ENCODE peak calls at places on chromosome 6, in five cellular contexts. R is activated T-cell treated with anti-CD3 and anti-CD28 coated beads, Interleukin-2, amount 50 U/mL, for 72 hours; Q is endodermal cell; K is tibial artery; I is IMR-90. O is an unnamed sample.

GRCh38 chr6:22544469-22544868 is 24.9 kb upstream of the HDGFL1 start:
- DNase-seq in K (no peak), Q (no peak), R (no peak), I (no peak), O (no peak)

GRCh38 chr6:136188492-136188891 is 61.6 kb downstream of the MTFR2 start:
- DNase-seq in R (no peak), I (no peak), K (no peak), Q (no peak), O (no peak)

GRCh38 chr6:37324131-37325033 is 29.4 kb upstream of the RNF8 start:
- DNase-seq in Q (no peak), R (peak), K (no peak), I (peak), O (peak)

GRCh38 chr6:27296106-27296783 is 15.8 kb downstream of the POM121L2 start:
- DNase-seq in K (no peak), I (peak), R (no peak), Q (peak), O (peak)

GRCh38 chr6:37524025-37524647 is 24.4 kb upstream of the CCDC167 start:
- DNase-seq in R (no peak), K (no peak), I (peak), Q (no peak), O (peak)

GRCh38 chr6:108348655-108349349 is 53.9 kb downstream of the AFG1L start:
- DNase-seq in K (no peak), R (no peak), Q (no peak), I (no peak), O (no peak)

GRCh38 chr6:132673376-132674094 is 14.6 kb upstream of the TAAR1 start:
- DNase-seq in R (no peak), K (no peak), I (no peak), Q (no peak), O (no peak)

GRCh38 chr6:160462551-160463109 is 114.5 kb downstream of the SLC22A3 start:
- DNase-seq in K (no peak), R (peak), I (peak), Q (no peak), O (peak)

GRCh38 chr6:154352898-154353585 is 3.6 kb downstream of the IPCEF1 start:
- DNase-seq in R (peak), K (no peak), Q (peak), I (no peak), O (no peak)

GRCh38 chr6:47034919-47035318 is 7.2 kb downstream of the ADGRF1 start:
- DNase-seq in K (no peak), I (peak), Q (no peak), R (no peak), O (peak)

O was measured in fibroblast of lung.